ENCODE peak calls at places on chromosomes 3 and 15, in ten cellular contexts. E is glutamatergic neuron; I is M059J; U is G401; X is activated CD4-positive, alpha-beta T cell treated with anti-CD3 and anti-CD28 coated beads, Interleukin-2, amount 10 ng/mL, durations not matched to agents 7 days and 5 days; Q is stimulated activated naive B cell treated with anti-CD40 and anti-IgM and Interleukin-4, amounts not matched to agents 10 μg/mL and 1 μg/mL and 100 μg/mL, for 72 hours; J is Peyer's patch; T is HCT116; B is stimulated activated CD8-positive, alpha-beta memory T cell treated with anti-CD3 and anti-CD28 coated beads, Interleukin-2, amount 100 ng/mL, for 48 hours; P is NCI-H1105 treated with DMSO at 0.1 percent for 48 hours. Y is an unnamed sample.
A peak's percentile ranks its signal among the peaks of the same experiment; 100 is the strongest.

GRCh38 chr15:76973362-76973743 is 21.6 kb upstream of the PSTPIP1 start:
- DNase-seq in J (peak; percentile 70), T (peak; percentile 22), U (no peak), B (no peak), I (peak; percentile 29), P (no peak), Q (no peak), E (peak; percentile 76), X (peak; percentile 72), Y (peak; percentile 76)

GRCh38 chr3:195102609-195103467 is 168.1 kb downstream of the XXYLT1 start:
- DNase-seq in E (no peak), Q (no peak), T (peak; percentile 61), I (peak; percentile 98), B (no peak), P (no peak), X (no peak), U (no peak), J (peak; percentile 62), Y (no peak)

GRCh38 chr15:89412906-89413411 is 78.3 kb upstream of the POLG start:
- DNase-seq in X (no peak), T (no peak), P (no peak), I (no peak), E (no peak), B (no peak), J (no peak), Q (no peak), U (no peak), Y (no peak)

GRCh38 chr3:167740961-167741587 is 5.6 kb downstream of the SERPINI1 start:
- DNase-seq in T (peak; percentile 38), X (peak; percentile 37), J (peak; percentile 47), P (peak; percentile 28), U (peak; percentile 26), B (no peak), I (peak; percentile 38), Q (peak; percentile 13), E (peak; percentile 48), Y (peak; percentile 60)

GRCh38 chr15:99732711-99733267 is 448 bp downstream of the LYSMD4 start:
- DNase-seq in P (no peak), X (no peak), E (peak; percentile 52), B (no peak), T (no peak), J (no peak), Q (no peak), U (peak; percentile 18), I (peak; percentile 15), Y (no peak)

GRCh38 chr3:197835509-197835908 is 44.5 kb downstream of the LRCH3 start:
- DNase-seq in U (no peak), Q (peak; percentile 23), X (no peak), I (no peak), T (no peak), B (no peak), E (no peak), P (no peak), J (no peak), Y (no peak)

GRCh38 chr3:119145500-119146167 is at the start of gene TEX55:
- DNase-seq in B (no peak), T (peak; percentile 10), U (peak; percentile 1), J (no peak), E (no peak), I (peak; percentile 72), Q (no peak), P (peak; percentile 74), X (peak; percentile 19), Y (peak; percentile 38)

GRCh38 chr3:14587733-14588360 is 47.7 kb upstream of the GRIP2 start:
- DNase-seq in I (peak; percentile 89), Q (no peak), T (no peak), B (no peak), P (no peak), X (no peak), J (peak; percentile 64), U (no peak), E (no peak), Y (no peak)

GRCh38 chr15:32683231-32683630 is 34.6 kb upstream of the GREM1 start:
- DNase-seq in J (no peak), X (no peak), U (no peak), E (no peak), T (no peak), I (peak; percentile 32), P (no peak), Q (no peak), B (no peak), Y (no peak)

GRCh38 chr3:57007513-57008415 is 52.7 kb upstream of the SPATA12 start:
- DNase-seq in X (no peak), P (no peak), T (peak; percentile 54), B (peak; percentile 17), I (peak; percentile 88), J (peak; percentile 67), Q (no peak), U (no peak), E (no peak), Y (no peak)

GRCh38 chr3:54374214-54374855 is 252.0 kb downstream of the CACNA2D3 start:
- DNase-seq in E (no peak), X (peak; percentile 9), T (no peak), U (no peak), P (peak; percentile 2), Q (no peak), I (no peak), J (no peak), B (no peak), Y (peak; percentile 31)

GRCh38 chr3:9399746-9400145 is 2.3 kb downstream of the SETD5 start:
- DNase-seq in I (peak; percentile 87), E (peak; percentile 84), J (peak; percentile 70), U (peak; percentile 73), X (no peak), Q (no peak), B (no peak), T (peak; percentile 26), P (peak; percentile 62), Y (peak; percentile 81)

GRCh38 chr3:120469440-120470415 is 18.9 kb upstream of the FSTL1 start:
- DNase-seq in Q (no peak), T (peak; percentile 68), B (no peak), P (no peak), I (peak; percentile 90), E (no peak), U (peak; percentile 29), J (no peak), X (no peak), Y (no peak)

GRCh38 chr15:84863480-84864428 is 20.7 kb upstream of the SLC28A1 start:
- DNase-seq in B (no peak), I (peak; percentile 19), U (peak; percentile 3), E (no peak), T (no peak), J (no peak), X (no peak), Q (no peak), P (no peak), Y (no peak)

GRCh38 chr3:72306800-72307341 is 521.9 kb upstream of the PROK2 start:
- DNase-seq in T (no peak), I (no peak), U (no peak), B (no peak), J (no peak), E (no peak), P (peak; percentile 79), Q (no peak), X (no peak), Y (peak; percentile 93)

GRCh38 chr3:131807822-131808221 is 227.0 kb downstream of the CPNE4 start:
- DNase-seq in U (no peak), E (no peak), X (no peak), J (no peak), B (no peak), P (no peak), I (no peak), Q (no peak), T (no peak), Y (no peak)

GRCh38 chr3:8201011-8201410 is 300.6 kb upstream of the LMCD1 start:
- DNase-seq in B (no peak), U (peak; percentile 90), T (no peak), J (no peak), Q (no peak), X (no peak), P (no peak), I (no peak), E (no peak), Y (no peak)

GRCh38 chr3:61315874-61316273 is 64.6 kb upstream of the FHIT start:
- DNase-seq in I (no peak), E (no peak), P (no peak), U (no peak), Q (no peak), J (no peak), X (no peak), B (no peak), T (no peak), Y (no peak)

GRCh38 chr3:149813367-149814281 is 609 bp downstream of the RNF13 start:
- DNase-seq in U (no peak), E (no peak), I (peak; percentile 67), T (no peak), J (peak; percentile 50), X (peak; percentile 21), Q (no peak), P (peak; percentile 65), B (no peak), Y (peak; percentile 7)

GRCh38 chr15:23648920-23649515 is 1.4 kb upstream of the MAGEL2 start:
- DNase-seq in E (peak; percentile 84), U (no peak), P (peak; percentile 34), B (peak; percentile 7), I (peak; percentile 3), Q (no peak), X (peak; percentile 10), T (no peak), J (peak; percentile 48), Y (peak; percentile 64)

GRCh38 chr15:41546846-41547786 is 3.1 kb upstream of the RPAP1 start:
- DNase-seq in B (no peak), J (peak; percentile 57), I (peak; percentile 92), Q (no peak), X (no peak), U (no peak), P (no peak), T (peak; percentile 33), E (no peak), Y (no peak)

GRCh38 chr3:20975221-20975620 is 775.8 kb downstream of the ZNF385D start:
- DNase-seq in T (no peak), P (no peak), U (no peak), I (peak; percentile 30), X (no peak), J (no peak), E (no peak), Q (no peak), B (no peak), Y (no peak)

GRCh38 chr15:78993931-78994530 is 49.2 kb upstream of the CTSH start:
- DNase-seq in X (no peak), P (no peak), I (no peak), J (no peak), B (no peak), T (no peak), U (no peak), E (no peak), Q (no peak), Y (no peak)

GRCh38 chr15:82545002-82545401 is 4.7 kb upstream of the RPS17 start:
- DNase-seq in Q (no peak), P (no peak), T (no peak), I (no peak), U (no peak), J (no peak), B (no peak), E (no peak), X (no peak), Y (no peak)